ENCODE peak calls at places on chromosomes 1 and 21, in five cellular contexts. One of them, this sample, is unnamed.

GRCh38 chr1:199353906-199354305 is 673.6 kb upstream of the NR5A2 start:
- DNase-seq in right atrium auricular region: no peak
- DNase-seq in COLO829: no peak
- DNase-seq in A172: no peak
- DNase-seq in Daoy: no peak
- DNase-seq in this sample: peak; percentile 34

GRCh38 chr1:28193701-28194161 is 17.2 kb upstream of the PTAFR start:
- DNase-seq in right atrium auricular region: no peak
- DNase-seq in COLO829: no peak
- DNase-seq in A172: no peak
- DNase-seq in Daoy: peak; percentile 15
- DNase-seq in this sample: peak; percentile 35

GRCh38 chr1:159944623-159945455 is 574 bp downstream of the IGSF9 start:
- DNase-seq in right atrium auricular region: no peak
- DNase-seq in COLO829: no peak
- DNase-seq in A172: no peak
- DNase-seq in Daoy: no peak
- DNase-seq in this sample: no peak

GRCh38 chr1:202168861-202169260 is 8.5 kb upstream of the PTPN7 start:
- DNase-seq in right atrium auricular region: no peak
- DNase-seq in COLO829: no peak
- DNase-seq in A172: no peak
- DNase-seq in Daoy: no peak
- DNase-seq in this sample: no peak

GRCh38 chr1:166947398-166948043 is 27.8 kb downstream of the ILDR2 start:
- DNase-seq in right atrium auricular region: no peak
- DNase-seq in COLO829: peak; percentile 57
- DNase-seq in A172: peak; percentile 67
- DNase-seq in Daoy: peak; percentile 87
- DNase-seq in this sample: peak; percentile 83

GRCh38 chr1:151968058-151968457 is 25.6 kb downstream of the S100A10 start:
- DNase-seq in right atrium auricular region: no peak
- DNase-seq in COLO829: no peak
- DNase-seq in A172: peak; percentile 70
- DNase-seq in Daoy: peak; percentile 69
- DNase-seq in this sample: peak; percentile 69

GRCh38 chr1:61184035-61184713 is 101.8 kb downstream of the NFIA start:
- DNase-seq in right atrium auricular region: peak; percentile 97
- DNase-seq in COLO829: peak; percentile 48
- DNase-seq in A172: no peak
- DNase-seq in Daoy: peak; percentile 81
- DNase-seq in this sample: peak; percentile 64

GRCh38 chr1:175287377-175287776 is 94.8 kb upstream of the KIAA0040 start:
- DNase-seq in right atrium auricular region: no peak
- DNase-seq in COLO829: no peak
- DNase-seq in A172: peak; percentile 9
- DNase-seq in Daoy: peak; percentile 7
- DNase-seq in this sample: no peak

GRCh38 chr1:88540255-88540654 is 143.8 kb upstream of the PKN2 start:
- DNase-seq in right atrium auricular region: no peak
- DNase-seq in COLO829: no peak
- DNase-seq in A172: no peak
- DNase-seq in Daoy: no peak
- DNase-seq in this sample: no peak

GRCh38 chr1:46643368-46643775 is 24.8 kb downstream of the ATPAF1 start:
- DNase-seq in right atrium auricular region: no peak
- DNase-seq in COLO829: peak; percentile 84
- DNase-seq in A172: peak; percentile 91
- DNase-seq in Daoy: peak; percentile 90
- DNase-seq in this sample: peak; percentile 97

GRCh38 chr21:43287111-43287973 is 118.5 kb downstream of the CRYAA start:
- DNase-seq in right atrium auricular region: no peak
- DNase-seq in COLO829: no peak
- DNase-seq in A172: peak; percentile 46
- DNase-seq in Daoy: peak; percentile 74
- DNase-seq in this sample: no peak

GRCh38 chr1:117710710-117711109 is 104.9 kb downstream of the TENT5C start:
- DNase-seq in right atrium auricular region: no peak
- DNase-seq in COLO829: no peak
- DNase-seq in A172: no peak
- DNase-seq in Daoy: no peak
- DNase-seq in this sample: no peak

GRCh38 chr1:3553166-3553939 is 58.0 kb downstream of the MEGF6 start:
- DNase-seq in right atrium auricular region: no peak
- DNase-seq in COLO829: no peak
- DNase-seq in A172: peak; percentile 48
- DNase-seq in Daoy: peak; percentile 23
- DNase-seq in this sample: peak; percentile 90

GRCh38 chr21:37655601-37656300 is 260.5 kb downstream of the KCNJ6 start:
- DNase-seq in right atrium auricular region: no peak
- DNase-seq in COLO829: no peak
- DNase-seq in A172: no peak
- DNase-seq in Daoy: no peak
- DNase-seq in this sample: peak; percentile 56

GRCh38 chr1:6243993-6244392 is at the start of gene HES3:
- DNase-seq in right atrium auricular region: no peak
- DNase-seq in COLO829: no peak
- DNase-seq in A172: no peak
- DNase-seq in Daoy: no peak
- DNase-seq in this sample: no peak

GRCh38 chr1:207814469-207814868 is 62.6 kb downstream of the CD46 start:
- DNase-seq in right atrium auricular region: peak; percentile 54
- DNase-seq in COLO829: no peak
- DNase-seq in A172: no peak
- DNase-seq in Daoy: no peak
- DNase-seq in this sample: no peak

GRCh38 chr1:44113095-44113609 is 5.5 kb upstream of the KLF17 start:
- DNase-seq in right atrium auricular region: no peak
- DNase-seq in COLO829: no peak
- DNase-seq in A172: no peak
- DNase-seq in Daoy: no peak
- DNase-seq in this sample: no peak

GRCh38 chr1:15455522-15455921 is 1.0 kb upstream of the CELA2A start:
- DNase-seq in right atrium auricular region: no peak
- DNase-seq in COLO829: no peak
- DNase-seq in A172: no peak
- DNase-seq in Daoy: no peak
- DNase-seq in this sample: no peak

GRCh38 chr1:20089328-20090077 is 19.5 kb downstream of the PLA2G5 start:
- DNase-seq in right atrium auricular region: no peak
- DNase-seq in COLO829: no peak
- DNase-seq in A172: no peak
- DNase-seq in Daoy: peak; percentile 18
- DNase-seq in this sample: no peak

GRCh38 chr1:91611498-91611917 is 110.9 kb downstream of the CDC7 start:
- DNase-seq in right atrium auricular region: no peak
- DNase-seq in COLO829: no peak
- DNase-seq in A172: peak; percentile 67
- DNase-seq in Daoy: no peak
- DNase-seq in this sample: no peak

GRCh38 chr1:183234660-183235476 is 48.8 kb downstream of the LAMC2 start:
- DNase-seq in right atrium auricular region: peak; percentile 91
- DNase-seq in COLO829: peak; percentile 96
- DNase-seq in A172: peak; percentile 99
- DNase-seq in Daoy: peak; percentile 97
- DNase-seq in this sample: peak; percentile 99

GRCh38 chr21:44757731-44758130 is 43.9 kb downstream of the UBE2G2 start:
- DNase-seq in right atrium auricular region: no peak
- DNase-seq in COLO829: no peak
- DNase-seq in A172: no peak
- DNase-seq in Daoy: no peak
- DNase-seq in this sample: no peak

GRCh38 chr1:67717876-67718275 is 32.9 kb downstream of the GADD45A start:
- DNase-seq in right atrium auricular region: no peak
- DNase-seq in COLO829: no peak
- DNase-seq in A172: no peak
- DNase-seq in Daoy: peak; percentile 77
- DNase-seq in this sample: peak; percentile 63

GRCh38 chr1:175317795-175318194 is 125.2 kb upstream of the KIAA0040 start:
- DNase-seq in right atrium auricular region: no peak
- DNase-seq in COLO829: no peak
- DNase-seq in A172: no peak
- DNase-seq in Daoy: no peak
- DNase-seq in this sample: no peak

GRCh38 chr1:24554714-24555113 is 1.2 kb upstream of the NCMAP start:
- DNase-seq in right atrium auricular region: no peak
- DNase-seq in COLO829: no peak
- DNase-seq in A172: no peak
- DNase-seq in Daoy: no peak
- DNase-seq in this sample: no peak

GRCh38 chr1:188371295-188371806 is 1542.6 kb downstream of the PLA2G4A start:
- DNase-seq in right atrium auricular region: no peak
- DNase-seq in COLO829: no peak
- DNase-seq in A172: no peak
- DNase-seq in Daoy: no peak
- DNase-seq in this sample: peak; percentile 3

GRCh38 chr1:53505401-53505800 is 46.2 kb downstream of the DMRTB1 start:
- DNase-seq in right atrium auricular region: no peak
- DNase-seq in COLO829: no peak
- DNase-seq in A172: no peak
- DNase-seq in Daoy: no peak
- DNase-seq in this sample: no peak

GRCh38 chr1:180482425-180483275 is 19.7 kb downstream of the ACBD6 start:
- DNase-seq in right atrium auricular region: no peak
- DNase-seq in COLO829: peak; percentile 65
- DNase-seq in A172: peak; percentile 39
- DNase-seq in Daoy: peak; percentile 35
- DNase-seq in this sample: peak; percentile 61

GRCh38 chr1:18618546-18619466 is 11.8 kb upstream of the PAX7 start:
- DNase-seq in right atrium auricular region: no peak
- DNase-seq in COLO829: peak; percentile 42
- DNase-seq in A172: peak; percentile 88
- DNase-seq in Daoy: peak; percentile 96
- DNase-seq in this sample: peak; percentile 91

GRCh38 chr1:227942021-227942715 is 5.6 kb downstream of the WNT9A start:
- DNase-seq in right atrium auricular region: peak; percentile 43
- DNase-seq in COLO829: no peak
- DNase-seq in A172: no peak
- DNase-seq in Daoy: no peak
- DNase-seq in this sample: no peak

GRCh38 chr1:200530551-200531261 is 89.8 kb downstream of the KIF14 start:
- DNase-seq in right atrium auricular region: no peak
- DNase-seq in COLO829: no peak
- DNase-seq in A172: no peak
- DNase-seq in Daoy: no peak
- DNase-seq in this sample: no peak

GRCh38 chr1:22736496-22737088 is 26.0 kb downstream of the EPHB2 start:
- DNase-seq in right atrium auricular region: no peak
- DNase-seq in COLO829: no peak
- DNase-seq in A172: no peak
- DNase-seq in Daoy: no peak
- DNase-seq in this sample: no peak

GRCh38 chr21:35932232-35932911 is 128.0 kb downstream of the SETD4 start:
- DNase-seq in right atrium auricular region: peak; percentile 77
- DNase-seq in COLO829: peak; percentile 73
- DNase-seq in A172: peak; percentile 96
- DNase-seq in Daoy: peak; percentile 90
- DNase-seq in this sample: peak; percentile 96

GRCh38 chr1:34060901-34061415 is 104.1 kb downstream of the CSMD2 start:
- DNase-seq in right atrium auricular region: no peak
- DNase-seq in COLO829: no peak
- DNase-seq in A172: no peak
- DNase-seq in Daoy: no peak
- DNase-seq in this sample: no peak

GRCh38 chr1:233834609-233835008 is 69.9 kb upstream of the SLC35F3 start:
- DNase-seq in right atrium auricular region: no peak
- DNase-seq in COLO829: no peak
- DNase-seq in A172: no peak
- DNase-seq in Daoy: no peak
- DNase-seq in this sample: no peak

GRCh38 chr1:71621785-71622184 is 541.0 kb upstream of the ZRANB2 start:
- DNase-seq in right atrium auricular region: no peak
- DNase-seq in COLO829: peak; percentile 53
- DNase-seq in A172: peak; percentile 57
- DNase-seq in Daoy: peak; percentile 61
- DNase-seq in this sample: peak; percentile 32